ENCODE peak calls at places on chromosomes 12 and 14, in seven cellular contexts. U is GM23338; O is RWPE2; T is heart left ventricle; W is CD8-positive, alpha-beta T cell; S is astrocyte; K is stomach. J is an unnamed sample. For H3K4me1 and H3K36me3, the result is how much of the 10 kb centered on the place peaks cover.

GRCh38 chr14:23097786-23098185 is 2.5 kb downstream of the C14orf119 start:
- DNase-seq in U (no peak), O (no peak), T (no peak), W (no peak), S (no peak), K (no peak), J (no peak)

GRCh38 chr12:51077930-51078329 is 5.5 kb downstream of the CSRNP2 start:
- DNase-seq in U (no peak), O (no peak), T (peak), W (no peak), S (peak), K (no peak), J (no peak)

GRCh38 chr14:90656986-90657385 is 159.2 kb downstream of the TTC7B start:
- DNase-seq in U (no peak), O (no peak), T (no peak), W (no peak), S (no peak), K (no peak), J (no peak)

GRCh38 chr14:95290769-95291440 is 28.8 kb downstream of the CLMN start:
- DNase-seq in U (peak), O (no peak), T (peak), W (no peak), S (no peak), K (peak), J (no peak)

GRCh38 chr12:29591140-29592020 is 93.9 kb upstream of the OVCH1 start:
- DNase-seq in U (peak), O (no peak), T (peak), W (no peak), S (no peak), K (no peak), J (no peak)

GRCh38 chr12:122856999-122857671 is 21.9 kb downstream of the HIP1R start:
- DNase-seq in U (no peak), O (no peak), T (no peak), W (no peak), S (no peak), K (no peak), J (no peak)

GRCh38 chr14:81269100-81269978 is 48.6 kb upstream of the GTF2A1 start:
- DNase-seq in U (peak), O (no peak), T (no peak), W (no peak), S (peak), K (no peak), J (no peak)

GRCh38 chr14:103198429-103199140 is 75.3 kb downstream of the TNFAIP2 start:
- DNase-seq in U (no peak), O (no peak), T (no peak), W (no peak), S (peak), K (no peak), J (no peak)

GRCh38 chr12:15530361-15530760 is 208.1 kb downstream of the PTPRO start:
- DNase-seq in U (no peak), O (no peak), T (no peak), W (no peak), S (no peak), K (no peak), J (no peak)

GRCh38 chr12:18224745-18225144 is 36.6 kb upstream of the PIK3C2G start:
- DNase-seq in U (peak), O (no peak), T (no peak), W (no peak), S (peak), K (no peak), J (no peak)

GRCh38 chr14:106613256-106613655 is 1086.9 kb downstream of the TMEM121 start:
- DNase-seq in U (no peak), O (no peak), T (no peak), W (no peak), S (no peak), K (no peak), J (no peak)

GRCh38 chr14:99028521-99028920 is 243.5 kb downstream of the BCL11B start:
- DNase-seq in U (no peak), O (peak), T (no peak), W (no peak), S (no peak), K (no peak), J (no peak)

GRCh38 chr12:15603461-15604085 is 185.6 kb downstream of the EPS8 start:
- DNase-seq in U (no peak), O (no peak), T (no peak), W (no peak), S (no peak), K (no peak), J (no peak)

GRCh38 chr14:62103497-62103896 is 341.3 kb downstream of the SNAPC1 start:
- DNase-seq in U (no peak), O (no peak), T (no peak), W (no peak), S (no peak), K (no peak), J (no peak)

GRCh38 chr14:102891556-102891955 is 30.9 kb upstream of the AMN start:
- DNase-seq in U (no peak), O (no peak), T (no peak), W (no peak), S (peak), K (no peak), J (no peak)

DNA sequence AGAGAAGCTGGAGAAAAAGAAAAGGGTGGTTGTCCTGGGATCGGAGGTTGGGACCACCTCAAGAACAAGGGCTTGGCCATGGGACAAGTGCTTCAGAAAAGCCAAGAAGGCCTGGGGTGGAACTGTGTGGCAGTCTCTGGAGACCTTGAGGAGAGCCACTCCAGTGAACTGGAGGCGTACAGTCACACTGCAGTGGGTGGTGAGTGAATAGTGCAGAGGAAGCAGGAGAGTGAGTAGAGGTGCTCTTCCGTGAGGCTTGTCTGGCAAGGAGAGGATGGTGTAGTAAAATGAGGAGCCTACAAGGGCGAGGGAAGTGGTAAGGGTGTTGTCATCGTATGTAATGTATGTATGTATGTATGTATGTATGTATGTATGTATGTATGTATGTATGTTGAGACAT is 20.9 kb downstream of the RASSF3 start:
- DNase-seq in U (no peak), O (no peak), T (no peak), W (no peak), S (no peak), K (no peak), J (no peak)
- H3K4me1 ChIP-seq in U (under half), O (under half), T (half or more), W (half or more), S (under half), K (half or more), J (half or more)

GRCh38 chr14:66380143-66380542 is 106.0 kb upstream of the CCDC196 start:
- DNase-seq in U (no peak), O (no peak), T (peak), W (no peak), S (peak), K (peak), J (no peak)

GRCh38 chr14:66381765-66382164 is 104.4 kb upstream of the CCDC196 start:
- DNase-seq in U (no peak), O (no peak), T (no peak), W (no peak), S (no peak), K (no peak), J (no peak)

GRCh38 chr14:66383271-66383670 is 102.9 kb upstream of the CCDC196 start:
- DNase-seq in U (no peak), O (no peak), T (no peak), W (no peak), S (no peak), K (no peak), J (no peak)

GRCh38 chr14:66379116-66379515 is 107.1 kb upstream of the CCDC196 start:
- DNase-seq in U (no peak), O (peak), T (peak), W (no peak), S (peak), K (peak), J (no peak)

DNA sequence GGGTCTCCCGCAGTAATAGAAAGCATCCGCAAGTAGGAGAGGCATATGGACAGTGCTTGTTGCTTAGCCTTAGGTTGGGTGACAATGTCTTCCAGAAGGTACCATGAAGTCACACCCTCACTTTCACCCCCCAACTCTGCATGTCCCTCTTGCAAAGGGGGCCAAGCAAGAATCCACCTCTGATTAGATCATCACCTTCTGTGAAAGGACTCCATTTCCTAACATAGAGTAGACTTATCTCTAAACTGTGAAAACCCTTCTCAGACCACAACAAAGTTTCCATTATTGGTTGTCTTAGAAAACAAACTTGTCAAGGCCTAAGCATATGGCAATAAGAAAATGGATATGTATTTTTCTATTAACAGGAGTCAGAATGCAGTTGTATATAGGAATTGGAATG is 107.5 kb upstream of the CCDC196 start:
- DNase-seq in U (no peak), O (no peak), T (no peak), W (no peak), S (no peak), K (no peak), J (no peak)
- H3K36me3 ChIP-seq in U (under half), O (under half), T (under half), W (under half), S (under half), K (under half), J (under half)

DNA sequence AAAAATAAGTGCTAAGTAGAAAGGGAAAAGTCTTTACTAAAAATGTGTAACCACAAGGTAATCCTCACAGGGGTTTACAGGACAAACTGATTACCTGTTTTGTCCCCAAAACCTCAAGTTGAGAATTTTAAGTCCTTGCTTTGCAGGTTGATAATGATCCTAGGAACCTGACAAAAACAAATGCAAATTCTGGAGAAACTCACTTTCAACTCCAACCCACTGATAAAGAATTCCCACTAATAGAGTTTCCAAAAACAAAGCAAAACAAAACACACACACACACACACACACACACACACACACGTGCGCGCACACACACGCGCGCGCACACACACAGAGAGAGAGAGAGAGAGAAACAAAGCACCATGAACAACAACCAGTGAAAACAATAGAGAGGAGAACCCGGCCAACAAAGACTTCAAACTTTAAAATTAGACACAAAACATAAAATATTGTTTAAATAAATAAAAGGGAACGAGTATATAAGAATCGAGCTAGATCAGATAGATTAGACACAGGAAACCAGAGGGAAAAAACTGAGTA is 187.0 kb upstream of the FOXN3 start:
- DNase-seq in U (no peak), O (no peak), T (no peak), W (no peak), S (no peak), K (no peak), J (no peak)
- H3K27ac ChIP-seq in U (peak), O (no peak), T (peak), W (no peak), S (no peak), K (no peak), J (no peak)

DNA sequence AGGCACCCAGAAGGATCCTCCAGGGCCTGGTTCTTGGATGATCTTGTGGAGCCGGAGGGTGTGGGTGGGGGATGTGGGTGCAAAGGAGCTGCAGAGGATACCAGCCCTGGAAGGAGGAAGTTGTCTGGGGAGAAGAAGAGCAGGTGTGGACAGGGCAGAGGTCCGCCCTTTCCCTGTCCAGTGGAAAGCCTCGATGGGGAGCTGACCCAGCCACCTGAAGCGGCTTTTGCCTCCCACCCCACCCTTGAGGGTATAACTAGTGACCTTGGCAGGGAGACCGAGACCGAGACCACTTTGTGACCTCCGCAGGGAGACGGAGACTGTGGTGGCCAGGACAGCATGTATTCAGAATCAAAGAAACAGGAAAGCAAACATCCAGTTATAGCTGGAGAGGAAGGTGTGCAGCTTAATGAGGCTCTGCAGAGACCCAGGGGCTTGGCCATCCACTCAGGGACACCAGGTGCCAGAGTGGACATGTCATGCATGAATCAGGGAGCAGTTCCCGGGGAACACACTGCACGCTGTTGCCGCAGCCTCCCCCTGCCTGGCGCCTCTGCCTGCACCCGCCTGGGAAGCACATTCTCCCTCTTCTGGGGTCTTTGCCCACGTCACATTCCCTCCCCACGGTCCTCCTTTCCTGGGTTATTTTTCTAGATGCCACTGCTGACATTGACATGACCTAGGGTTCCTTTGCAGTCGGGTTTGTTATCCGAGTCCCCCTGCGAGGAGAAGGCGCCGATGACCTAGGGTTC is 87.7 kb downstream of the ADGRD1 start:
- DNase-seq in U (no peak), O (peak), T (no peak), W (no peak), S (no peak), K (no peak), J (no peak)
- H3K4me1 ChIP-seq in U (under half), O (under half), T (under half), W (under half), S (under half), K (under half), J (under half)

DNA sequence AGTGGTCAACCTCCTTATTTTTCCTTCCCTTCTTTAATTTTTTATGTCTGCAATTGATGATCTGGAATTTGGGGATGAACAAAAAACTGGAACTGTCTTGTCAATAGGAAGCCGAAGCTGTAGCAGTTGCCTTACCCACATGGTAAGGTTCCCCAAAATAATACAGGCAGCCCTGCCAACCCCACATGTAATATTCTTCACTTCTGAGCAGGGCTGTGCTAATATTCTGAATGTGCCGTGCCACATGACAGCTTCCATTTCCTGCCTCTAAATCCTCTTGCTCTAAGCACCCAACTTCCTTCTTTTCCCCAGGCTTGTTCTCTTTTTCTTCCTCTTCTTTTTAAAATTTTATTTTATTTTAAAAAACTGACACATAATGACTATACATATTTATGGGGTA is 39.6 kb downstream of the GPATCH2L start:
- DNase-seq in U (no peak), O (no peak), T (peak), W (no peak), S (no peak), K (no peak), J (no peak)
- H3K36me3 ChIP-seq in U (under half), O (half or more), T (half or more), W (under half), S (under half), K (half or more), J (under half)

GRCh38 chr14:30355431-30355913 is 203.5 kb upstream of the G2E3 start:
- DNase-seq in U (no peak), O (no peak), T (no peak), W (no peak), S (peak), K (no peak), J (no peak)
- H3K27ac ChIP-seq in U (no peak), O (no peak), T (no peak), W (no peak), S (no peak), K (no peak), J (no peak)

DNA sequence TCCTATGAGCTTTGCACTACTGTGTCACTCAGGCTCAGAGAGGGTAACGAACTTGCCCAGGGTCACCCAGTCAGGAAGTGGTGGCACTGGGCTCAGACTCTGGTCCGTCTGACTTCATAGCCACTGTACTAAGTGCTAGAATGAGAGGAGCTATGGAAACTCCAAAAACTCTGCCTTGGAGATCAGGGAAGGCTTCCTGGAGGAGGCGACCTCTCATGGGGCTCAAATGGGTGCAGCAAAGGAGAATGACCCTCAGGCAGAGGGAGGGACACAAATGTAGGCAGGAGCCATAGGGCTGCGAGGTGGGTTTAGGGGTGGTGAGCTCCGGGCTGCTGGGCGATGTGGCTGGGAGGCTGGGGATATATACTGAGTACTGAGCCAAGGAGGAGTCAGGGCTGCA is 3.2 kb downstream of the CCDC197 start:
- DNase-seq in U (no peak), O (no peak), T (no peak), W (no peak), S (no peak), K (no peak), J (no peak)
- H3K4me1 ChIP-seq in U (under half), O (under half), T (under half), W (under half), S (under half), K (under half), J (under half)

DNA sequence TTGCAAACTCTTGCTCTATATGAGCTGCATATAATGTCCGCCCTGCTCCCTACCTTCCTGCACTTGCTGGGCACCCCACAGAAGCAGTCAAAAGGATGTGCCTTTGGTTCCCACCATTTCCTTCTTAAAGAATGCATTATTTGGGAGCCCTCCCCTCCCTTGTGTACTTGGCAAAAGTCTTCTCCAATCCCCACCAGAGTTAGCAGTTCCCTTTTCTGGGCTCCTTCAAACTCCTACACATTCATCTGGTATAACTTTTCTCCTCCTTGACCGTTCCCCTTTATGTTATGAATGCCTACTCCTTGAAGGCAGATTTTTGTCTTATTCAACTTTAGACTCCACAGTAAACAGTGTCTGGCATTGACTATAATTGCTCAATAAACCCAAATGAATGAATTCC is 27.8 kb downstream of the AREL1 start:
- DNase-seq in U (no peak), O (no peak), T (no peak), W (no peak), S (no peak), K (no peak), J (no peak)
- H3K36me3 ChIP-seq in U (under half), O (half or more), T (half or more), W (under half), S (under half), K (half or more), J (under half)

GRCh38 chr12:111753144-111753881 is 13.4 kb upstream of the ALDH2 start:
- DNase-seq in U (peak), O (no peak), T (peak), W (no peak), S (no peak), K (peak), J (no peak)

GRCh38 chr12:111756681-111757080 is 10.1 kb upstream of the ALDH2 start:
- DNase-seq in U (no peak), O (no peak), T (no peak), W (no peak), S (no peak), K (no peak), J (no peak)

GRCh38 chr12:111756196-111756595 is 10.5 kb upstream of the ALDH2 start:
- DNase-seq in U (no peak), O (no peak), T (no peak), W (no peak), S (no peak), K (no peak), J (no peak)

GRCh38 chr12:111757361-111758119 is 9.2 kb upstream of the ALDH2 start:
- DNase-seq in U (no peak), O (no peak), T (peak), W (no peak), S (peak), K (peak), J (no peak)

DNA sequence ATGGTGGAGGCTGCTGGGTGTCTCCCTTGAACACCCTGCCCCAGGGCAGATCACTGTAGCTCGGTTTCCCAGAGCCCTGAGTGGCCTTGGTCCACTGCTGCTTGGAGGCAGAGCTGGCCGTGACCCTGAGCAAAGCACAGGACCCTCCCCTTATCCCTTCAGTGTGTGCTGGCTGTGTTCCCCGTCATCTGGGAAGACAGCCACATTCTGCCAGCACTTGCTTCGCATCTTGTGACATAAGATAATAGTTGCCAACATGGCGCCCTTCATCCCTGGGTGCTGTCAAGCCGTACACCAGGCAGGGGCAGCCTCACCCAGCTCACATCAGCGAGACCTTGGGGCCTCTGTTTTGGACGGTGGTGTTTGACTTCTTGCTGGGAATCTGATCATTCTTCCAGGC is 12.1 kb upstream of the ALDH2 start:
- DNase-seq in U (no peak), O (no peak), T (peak), W (no peak), S (no peak), K (no peak), J (no peak)
- H3K27ac ChIP-seq in U (no peak), O (no peak), T (peak), W (no peak), S (no peak), K (no peak), J (no peak)

J was measured in CD8-positive, alpha-beta memory T cell.